ENCODE peak calls at places on chromosomes 2 and 18, in seven cellular contexts. S, B, Z, G, A, I and T are unnamed samples.
A peak's percentile ranks its signal among the peaks of the same experiment; 100 is the strongest.

GRCh38 chr2:130791617-130791939 is 36.2 kb downstream of the AMER3 start:
- DNase-seq in S (no peak), B (no peak), Z (no peak), G (no peak), A (no peak), I (no peak), T (no peak)

GRCh38 chr2:189254268-189254883 is 74.8 kb upstream of the COL5A2 start:
- DNase-seq in S (peak; percentile 65), B (peak; percentile 8), Z (peak; percentile 12), G (peak; percentile 4), A (peak; percentile 71), I (no peak), T (peak; percentile 90)

GRCh38 chr18:56541340-56541739 is 97.1 kb downstream of the TXNL1 start:
- DNase-seq in S (no peak), B (no peak), Z (no peak), G (no peak), A (no peak), I (no peak), T (no peak)

GRCh38 chr2:57842531-57842930 is 204.1 kb upstream of the VRK2 start:
- DNase-seq in S (no peak), B (no peak), Z (no peak), G (no peak), A (peak; percentile 1), I (peak; percentile 59), T (peak; percentile 11)

GRCh38 chr2:181563101-181563692 is 93.7 kb downstream of the CERKL start:
- DNase-seq in S (no peak), B (no peak), Z (no peak), G (no peak), A (no peak), I (no peak), T (peak; percentile 43)

GRCh38 chr18:79477711-79478483 is 82.2 kb downstream of the NFATC1 start:
- DNase-seq in S (no peak), B (no peak), Z (no peak), G (no peak), A (no peak), I (no peak), T (no peak)

GRCh38 chr2:56077352-56077915 is 106.4 kb upstream of the CCDC85A start:
- DNase-seq in S (peak; percentile 39), B (no peak), Z (no peak), G (no peak), A (peak; percentile 17), I (peak; percentile 12), T (peak; percentile 10)

GRCh38 chr18:8701546-8702118 is 3.7 kb upstream of the MTCL1 start:
- DNase-seq in S (peak; percentile 91), B (no peak), Z (no peak), G (no peak), A (peak; percentile 90), I (peak; percentile 60), T (peak; percentile 85)

GRCh38 chr2:20189299-20189931 is 35.5 kb downstream of the SDC1 start:
- DNase-seq in S (no peak), B (no peak), Z (no peak), G (no peak), A (no peak), I (no peak), T (no peak)

GRCh38 chr2:216302981-216303676 is 69.2 kb downstream of the MARCHF4 start:
- DNase-seq in S (peak; percentile 62), B (no peak), Z (no peak), G (no peak), A (no peak), I (peak; percentile 68), T (no peak)

GRCh38 chr18:74489631-74490030 is 6.5 kb upstream of the CNDP2 start:
- DNase-seq in S (peak; percentile 27), B (no peak), Z (no peak), G (no peak), A (peak; percentile 65), I (peak; percentile 65), T (no peak)

GRCh38 chr2:70247364-70248144 is 874 bp downstream of the TIA1 start:
- DNase-seq in S (peak; percentile 26), B (no peak), Z (no peak), G (no peak), A (peak; percentile 48), I (peak; percentile 42), T (no peak)

GRCh38 chr2:241073166-241074064 is 28.7 kb downstream of the MTERF4 start:
- DNase-seq in S (no peak), B (no peak), Z (no peak), G (no peak), A (no peak), I (no peak), T (no peak)

GRCh38 chr2:182866461-182867369 is at the start of gene FRZB:
- DNase-seq in S (peak; percentile 69), B (peak; percentile 15), Z (no peak), G (peak; percentile 36), A (peak; percentile 83), I (peak; percentile 79), T (peak; percentile 85)

GRCh38 chr18:61572871-61573270 is 239.6 kb downstream of the CDH20 start:
- DNase-seq in S (peak; percentile 24), B (no peak), Z (no peak), G (no peak), A (no peak), I (no peak), T (no peak)

GRCh38 chr2:120934891-120935338 is 199.2 kb downstream of the GLI2 start:
- DNase-seq in S (peak; percentile 72), B (no peak), Z (peak; percentile 76), G (peak; percentile 45), A (peak; percentile 63), I (peak; percentile 88), T (peak; percentile 92)

GRCh38 chr2:150341982-150342680 is 145.3 kb downstream of the RND3 start:
- DNase-seq in S (no peak), B (no peak), Z (no peak), G (no peak), A (no peak), I (no peak), T (no peak)

GRCh38 chr18:48994044-48994651 is 43.4 kb upstream of the SMAD7 start:
- DNase-seq in S (peak; percentile 67), B (no peak), Z (no peak), G (no peak), A (peak; percentile 69), I (peak; percentile 88), T (peak; percentile 71)

GRCh38 chr2:107018366-107018765 is 132.4 kb upstream of the ST6GAL2 start:
- DNase-seq in S (no peak), B (no peak), Z (no peak), G (no peak), A (no peak), I (no peak), T (no peak)

GRCh38 chr18:55189972-55190371 is 230.7 kb upstream of the CCDC68 start:
- DNase-seq in S (no peak), B (no peak), Z (no peak), G (no peak), A (no peak), I (no peak), T (no peak)

GRCh38 chr2:170002096-170002495 is 174.8 kb downstream of the UBR3 start:
- DNase-seq in S (no peak), B (no peak), Z (no peak), G (no peak), A (no peak), I (no peak), T (no peak)

GRCh38 chr2:72864500-72864899 is 22.7 kb upstream of the SPR start:
- DNase-seq in S (peak; percentile 60), B (no peak), Z (no peak), G (no peak), A (peak; percentile 28), I (peak; percentile 62), T (peak; percentile 34)

GRCh38 chr2:224945134-224945533 is 97.1 kb downstream of the DOCK10 start:
- DNase-seq in S (peak; percentile 15), B (no peak), Z (no peak), G (no peak), A (peak; percentile 51), I (no peak), T (no peak)
- H3K4me3 ChIP-seq in S (no peak overlapping the region), B (peak overlapping the region; percentile 2), Z (no peak overlapping the region), G (no peak overlapping the region), A (no peak overlapping the region), I (no peak overlapping the region), T (no peak overlapping the region)

GRCh38 chr2:9765611-9766531 is 77.4 kb upstream of the TAF1B start:
- DNase-seq in S (peak; percentile 41), B (no peak), Z (no peak), G (no peak), A (peak; percentile 54), I (no peak), T (no peak)
- TF ChIP-seq CTCF in S (no peak), B (no peak), Z (no peak), G (no peak), A (no peak), I (peak; percentile 5), T (no peak)

DNA sequence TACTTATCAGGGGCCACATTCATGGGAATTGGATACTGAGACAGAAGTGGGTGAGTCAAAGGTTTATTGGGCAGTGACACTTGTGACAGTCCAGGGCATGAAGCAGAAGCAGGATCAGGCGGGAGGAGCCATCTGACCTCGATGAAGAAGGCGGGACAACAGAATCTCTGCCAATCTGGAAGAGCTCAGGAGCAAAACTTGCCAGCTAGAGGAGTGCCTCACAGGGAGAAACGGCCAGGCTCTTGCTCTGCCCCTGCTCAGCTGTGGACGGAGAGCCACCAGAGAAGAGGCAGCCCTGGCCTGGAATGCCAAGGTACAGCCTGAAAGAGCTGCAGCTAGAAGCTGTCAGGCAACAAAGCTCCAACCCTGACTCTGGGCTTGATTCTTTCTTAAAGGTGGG is 16.9 kb downstream of the DAW1 start:
- DNase-seq in S (no peak), B (no peak), Z (no peak), G (no peak), A (no peak), I (no peak), T (peak; percentile 39)
- H3K4me3 ChIP-seq in S (no peak overlapping the region), B (no peak overlapping the region), Z (no peak overlapping the region), G (no peak overlapping the region), A (no peak overlapping the region), I (no peak overlapping the region), T (no peak overlapping the region)

GRCh38 chr2:234189786-234190185 is 139.3 kb downstream of the SPP2 start:
- DNase-seq in S (no peak), B (no peak), Z (no peak), G (no peak), A (no peak), I (no peak), T (no peak)

GRCh38 chr2:234193977-234194563 is 143.6 kb downstream of the SPP2 start:
- DNase-seq in S (no peak), B (no peak), Z (no peak), G (no peak), A (no peak), I (no peak), T (no peak)

GRCh38 chr2:234195516-234195915 is 145.0 kb downstream of the SPP2 start:
- DNase-seq in S (no peak), B (no peak), Z (no peak), G (no peak), A (no peak), I (no peak), T (no peak)

GRCh38 chr2:234189230-234189629 is 138.7 kb downstream of the SPP2 start:
- DNase-seq in S (no peak), B (no peak), Z (no peak), G (no peak), A (no peak), I (no peak), T (no peak)

DNA sequence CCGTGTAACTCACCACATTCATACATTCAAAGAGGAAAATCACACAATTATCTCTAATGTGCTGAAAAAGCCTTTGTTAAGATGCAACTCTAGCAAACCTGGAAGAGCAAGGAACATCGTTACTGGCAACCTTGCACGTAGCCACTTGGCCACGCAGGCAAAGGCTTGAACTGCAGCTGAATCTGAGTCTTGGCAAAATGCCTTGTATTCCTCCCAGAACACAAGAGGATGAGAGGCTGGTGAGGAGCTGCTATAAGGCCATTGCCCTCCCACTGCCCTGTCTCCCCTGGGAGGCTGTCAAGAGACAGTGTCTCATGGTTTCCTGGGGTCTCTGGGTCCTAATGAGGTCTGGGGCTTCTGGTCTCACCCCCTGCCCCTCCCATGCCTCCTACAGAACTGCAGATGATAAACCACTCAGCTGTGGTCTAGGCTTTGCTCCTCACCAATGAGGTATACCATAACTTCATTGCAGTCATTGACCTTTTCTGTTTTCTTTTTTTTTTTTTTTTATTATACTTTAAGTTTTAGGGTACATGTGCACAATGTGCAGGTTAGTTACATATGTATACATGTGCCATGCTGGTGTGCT is 141.4 kb downstream of the SPP2 start:
- DNase-seq in S (peak; percentile 38), B (no peak), Z (no peak), G (no peak), A (peak; percentile 55), I (peak; percentile 32), T (no peak)
- TF ChIP-seq CTCF in S (no peak), B (no peak), Z (no peak), G (no peak), A (no peak), I (no peak), T (no peak)